ENCODE peak calls at places on chromosomes 11 and 22, in four cellular contexts. One of them, this sample, is unnamed.

GRCh38 chr22:20867179-20868099 is 8.6 kb downstream of the SNAP29 start:
- DNase-seq in sigmoid colon: peak
- DNase-seq in A549: no peak
- DNase-seq in K562: peak
- DNase-seq in this sample: peak

GRCh38 chr11:96337541-96338530 is 5.2 kb downstream of the MAML2 start:
- DNase-seq in K562: peak
- DNase-seq in sigmoid colon: no peak
- DNase-seq in A549: no peak
- DNase-seq in this sample: no peak

GRCh38 chr22:44357962-44358553 is 45.3 kb upstream of the SHISAL1 start:
- DNase-seq in K562: no peak
- DNase-seq in A549: no peak
- DNase-seq in sigmoid colon: peak
- DNase-seq in this sample: no peak

GRCh38 chr11:31919175-31919574 is 108.1 kb upstream of the PAX6 start:
- DNase-seq in K562: no peak
- DNase-seq in A549: no peak
- DNase-seq in sigmoid colon: no peak
- DNase-seq in this sample: no peak

GRCh38 chr11:10925149-10925926 is 67.5 kb upstream of the ZBED5 start:
- DNase-seq in sigmoid colon: no peak
- DNase-seq in K562: no peak
- DNase-seq in A549: no peak
- DNase-seq in this sample: no peak

GRCh38 chr11:74449369-74449931 is 17.9 kb downstream of the KCNE3 start:
- DNase-seq in sigmoid colon: peak
- DNase-seq in K562: peak
- DNase-seq in A549: peak
- DNase-seq in this sample: no peak

GRCh38 chr11:110988731-110989130 is 256.8 kb upstream of the POU2AF2 start:
- DNase-seq in A549: no peak
- DNase-seq in sigmoid colon: no peak
- DNase-seq in K562: no peak
- DNase-seq in this sample: no peak

GRCh38 chr11:43825217-43825816 is 55.3 kb upstream of the ALKBH3 start:
- DNase-seq in sigmoid colon: no peak
- DNase-seq in A549: peak
- DNase-seq in K562: peak
- DNase-seq in this sample: no peak

GRCh38 chr22:43884600-43885318 is 7.1 kb downstream of the PNPLA5 start:
- DNase-seq in sigmoid colon: peak
- DNase-seq in A549: peak
- DNase-seq in K562: peak
- DNase-seq in this sample: peak

GRCh38 chr11:65851811-65852507 is 6.0 kb downstream of the CFL1 start:
- DNase-seq in sigmoid colon: peak
- DNase-seq in K562: no peak
- DNase-seq in A549: no peak
- DNase-seq in this sample: no peak

GRCh38 chr11:92790376-92790775 is 179.1 kb upstream of the MTNR1B start:
- DNase-seq in sigmoid colon: no peak
- DNase-seq in K562: no peak
- DNase-seq in A549: no peak
- DNase-seq in this sample: no peak

GRCh38 chr11:92702037-92702436 is 267.4 kb upstream of the MTNR1B start:
- DNase-seq in K562: no peak
- DNase-seq in A549: no peak
- DNase-seq in sigmoid colon: no peak
- DNase-seq in this sample: no peak

GRCh38 chr11:14320020-14320419 is 39.0 kb downstream of the RRAS2 start:
- DNase-seq in K562: no peak
- DNase-seq in sigmoid colon: no peak
- DNase-seq in A549: no peak
- DNase-seq in this sample: no peak

GRCh38 chr11:85182437-85183109 is 444.6 kb downstream of the DLG2 start:
- DNase-seq in sigmoid colon: no peak
- DNase-seq in A549: peak
- DNase-seq in K562: no peak
- DNase-seq in this sample: no peak

GRCh38 chr11:109016724-109017123 is 351.9 kb downstream of the DDX10 start:
- DNase-seq in sigmoid colon: no peak
- DNase-seq in K562: no peak
- DNase-seq in A549: no peak
- DNase-seq in this sample: no peak

DNA sequence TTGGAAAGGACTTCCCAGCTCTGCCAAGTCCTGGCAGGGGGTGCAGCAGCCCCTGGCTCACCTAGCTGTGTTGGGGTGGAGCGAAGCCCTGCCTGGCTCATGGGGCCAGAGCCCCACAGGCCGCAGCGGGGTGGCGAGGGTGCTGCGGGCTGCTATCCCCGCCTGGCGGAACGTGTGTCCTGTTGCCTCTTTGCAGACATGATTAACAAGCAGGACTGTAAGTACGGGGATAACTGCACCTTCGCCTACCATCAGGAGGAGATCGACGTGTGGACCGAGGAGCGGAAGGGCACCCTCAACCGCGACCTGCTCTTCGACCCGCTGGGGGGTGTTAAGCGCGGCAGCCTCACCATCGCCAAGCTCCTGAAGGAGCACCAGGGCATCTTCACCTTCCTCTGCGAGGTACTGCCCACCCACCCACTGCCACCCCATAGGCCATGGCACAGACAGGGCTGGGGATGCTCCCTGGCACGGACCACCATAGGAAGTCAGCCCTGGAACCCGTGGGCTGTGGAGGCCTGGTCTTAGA is 35.9 kb upstream of the TEF start:
- DNase-seq in K562: no peak
- DNase-seq in sigmoid colon: no peak
- DNase-seq in A549: no peak
- DNase-seq in this sample: no peak
- TF ChIP-seq EP300 in K562: no peak
- TF ChIP-seq EP300 in sigmoid colon: no peak
- TF ChIP-seq EP300 in A549: no peak
- TF ChIP-seq EP300 in this sample: no peak

GRCh38 chr22:49153921-49154320 is 673.8 kb downstream of the BRD1 start:
- DNase-seq in K562: no peak
- DNase-seq in sigmoid colon: no peak
- DNase-seq in A549: no peak
- DNase-seq in this sample: no peak

GRCh38 chr22:49152930-49153770 is 674.5 kb downstream of the BRD1 start:
- DNase-seq in A549: no peak
- DNase-seq in K562: no peak
- DNase-seq in sigmoid colon: no peak
- DNase-seq in this sample: no peak

GRCh38 chr22:49155039-49155808 is 672.4 kb downstream of the BRD1 start:
- DNase-seq in A549: no peak
- DNase-seq in sigmoid colon: no peak
- DNase-seq in K562: no peak
- DNase-seq in this sample: no peak

GRCh38 chr22:49155809-49156580 is 671.7 kb downstream of the BRD1 start:
- DNase-seq in A549: no peak
- DNase-seq in sigmoid colon: no peak
- DNase-seq in K562: no peak
- DNase-seq in this sample: no peak

DNA sequence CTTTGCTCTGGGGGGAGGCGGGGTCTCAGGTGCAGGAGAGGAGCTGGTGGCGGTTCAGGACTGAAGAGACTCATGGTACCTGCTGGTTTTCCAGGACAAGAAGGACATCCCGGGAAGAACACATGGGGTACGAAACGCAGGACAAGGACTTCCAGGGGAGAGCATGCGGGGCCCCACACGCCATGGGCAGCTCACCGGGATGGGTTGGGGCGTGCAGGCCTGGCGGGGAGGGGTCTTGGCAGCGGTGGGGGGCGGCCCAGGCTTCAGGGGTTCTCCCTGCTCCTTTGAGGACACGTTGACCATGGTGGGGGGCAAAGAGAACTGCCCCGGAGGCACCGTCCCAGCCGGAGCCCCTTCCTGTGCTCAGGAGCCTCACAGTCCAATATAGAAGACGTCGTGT is 673.2 kb downstream of the BRD1 start:
- DNase-seq in K562: no peak
- DNase-seq in A549: no peak
- DNase-seq in sigmoid colon: no peak
- DNase-seq in this sample: peak
- TF ChIP-seq EP300 in K562: no peak
- TF ChIP-seq EP300 in A549: no peak
- TF ChIP-seq EP300 in sigmoid colon: no peak
- TF ChIP-seq EP300 in this sample: no peak

DNA sequence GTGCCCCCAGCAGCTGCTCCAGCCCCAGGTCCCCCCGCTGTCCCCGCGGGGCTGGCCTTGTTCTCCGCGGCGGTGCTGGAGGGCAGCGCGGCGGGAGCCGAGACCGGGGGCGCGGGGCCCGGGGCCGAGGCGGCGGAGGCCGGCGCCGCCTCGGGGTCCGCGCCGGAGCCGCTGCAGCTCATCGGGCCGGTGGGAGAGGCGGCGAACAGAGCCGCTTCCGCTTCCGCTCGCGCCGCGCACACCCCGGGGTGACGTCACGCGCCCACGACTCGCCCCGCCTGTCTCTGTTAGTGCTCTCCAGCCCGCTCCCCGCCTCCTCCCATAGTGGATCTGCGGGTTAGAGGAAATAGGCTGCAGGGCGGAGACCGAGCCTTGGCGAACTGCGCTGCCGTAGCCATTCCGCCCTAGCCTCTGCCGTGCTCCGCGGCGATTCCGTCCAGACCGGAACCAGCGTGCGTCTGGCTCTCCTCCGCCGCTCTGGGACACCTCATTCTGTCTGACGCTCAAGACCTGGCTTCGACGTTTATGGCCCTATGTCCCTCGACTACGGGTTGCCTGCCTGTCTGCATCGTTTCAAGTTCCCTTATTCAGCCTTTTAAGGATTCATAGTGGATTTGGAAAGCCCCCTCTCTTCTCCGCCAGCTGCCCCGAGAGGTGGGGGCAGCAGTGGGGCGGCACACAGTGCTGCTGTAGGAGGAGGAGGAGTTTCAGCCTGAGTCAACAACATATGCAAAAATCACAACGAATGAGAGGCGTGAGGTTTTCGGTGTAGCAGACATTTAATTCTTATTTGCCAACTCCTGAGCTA is at the start of gene TAF10:
- DNase-seq in K562: peak
- DNase-seq in sigmoid colon: peak
- DNase-seq in A549: peak
- DNase-seq in this sample: peak
- TF ChIP-seq EP300 in K562: peak
- TF ChIP-seq EP300 in sigmoid colon: peak
- TF ChIP-seq EP300 in A549: no peak
- TF ChIP-seq EP300 in this sample: peak

GRCh38 chr11:78069465-78069864 is 5.8 kb downstream of the THRSP start:
- DNase-seq in A549: no peak
- DNase-seq in sigmoid colon: no peak
- DNase-seq in K562: no peak
- DNase-seq in this sample: no peak

GRCh38 chr11:78071717-78072116 is 7.9 kb downstream of the NDUFC2 start:
- DNase-seq in K562: no peak
- DNase-seq in sigmoid colon: no peak
- DNase-seq in A549: no peak
- DNase-seq in this sample: no peak

GRCh38 chr11:78070606-78071005 is 6.9 kb downstream of the THRSP start:
- DNase-seq in A549: no peak
- DNase-seq in sigmoid colon: no peak
- DNase-seq in K562: no peak
- DNase-seq in this sample: no peak

GRCh38 chr11:78074756-78075155 is 4.9 kb downstream of the NDUFC2 start:
- DNase-seq in A549: no peak
- DNase-seq in sigmoid colon: no peak
- DNase-seq in K562: no peak
- DNase-seq in this sample: no peak

GRCh38 chr11:78072455-78072854 is 7.2 kb downstream of the NDUFC2 start:
- DNase-seq in K562: no peak
- DNase-seq in A549: no peak
- DNase-seq in sigmoid colon: no peak
- DNase-seq in this sample: no peak
- TF ChIP-seq EP300 in K562: no peak
- TF ChIP-seq EP300 in A549: no peak
- TF ChIP-seq EP300 in sigmoid colon: no peak
- TF ChIP-seq EP300 in this sample: no peak